ENCODE peak calls at places on chromosomes 12 and 14, in four cellular contexts. D, J, F and I are unnamed samples.
A peak's percentile ranks its signal among the peaks of the same experiment; 100 is the strongest.

GRCh38 chr12:109753054-109753401 is 39.4 kb downstream of the FAM222A start:
- DNase-seq in J (no peak), F (no peak), D (no peak), I (no peak)

GRCh38 chr14:30417121-30417520 is 141.8 kb upstream of the G2E3 start:
- DNase-seq in F (no peak), J (no peak), D (no peak), I (no peak)

GRCh38 chr12:92927055-92927435 is 2.0 kb downstream of the EEA1 start:
- DNase-seq in F (no peak), J (peak; percentile 44), D (peak; percentile 29), I (no peak)

GRCh38 chr12:25592725-25593495 is 39.8 kb upstream of the LMNTD1 start:
- DNase-seq in F (no peak), D (no peak), J (no peak), I (no peak)

GRCh38 chr12:80195143-80195726 is 95.9 kb downstream of the OTOGL start:
- DNase-seq in F (no peak), J (no peak), D (peak; percentile 16), I (no peak)

GRCh38 chr12:52027085-52027843 is 20.5 kb downstream of the TAMALIN start:
- DNase-seq in F (no peak), D (no peak), J (no peak), I (no peak)

GRCh38 chr14:58992935-58993334 is 195.5 kb upstream of the DAAM1 start:
- DNase-seq in J (no peak), F (no peak), D (no peak), I (no peak)

GRCh38 chr12:42483534-42483857 is 106.0 kb downstream of the PRICKLE1 start:
- DNase-seq in D (no peak), J (no peak), F (peak; percentile 51), I (peak; percentile 67)

GRCh38 chr14:74875941-74876913 is at the start of gene PROX2:
- DNase-seq in D (no peak), J (no peak), F (no peak), I (no peak)

GRCh38 chr12:124491310-124491709 is 76.1 kb downstream of the NCOR2 start:
- DNase-seq in J (no peak), D (no peak), F (no peak), I (no peak)

GRCh38 chr12:42779186-42779859 is 189.8 kb upstream of the PRICKLE1 start:
- DNase-seq in J (no peak), D (no peak), F (no peak), I (no peak)

GRCh38 chr14:23881292-23881691 is 72.3 kb upstream of the DHRS4 start:
- DNase-seq in D (no peak), J (no peak), F (no peak), I (no peak)

GRCh38 chr12:95956557-95957145 is 13.5 kb downstream of the AMDHD1 start:
- DNase-seq in F (no peak), D (no peak), J (no peak), I (no peak)

GRCh38 chr12:132710062-132710421 is 600 bp upstream of the PGAM5 start:
- DNase-seq in D (no peak), F (peak; percentile 38), J (no peak), I (no peak)

GRCh38 chr12:26704214-26704613 is 128.8 kb downstream of the ITPR2 start:
- DNase-seq in J (no peak), F (no peak), D (no peak), I (no peak)

GRCh38 chr14:36874396-36875138 is 212.9 kb downstream of the PAX9 start:
- DNase-seq in F (no peak), D (no peak), J (no peak), I (no peak)

GRCh38 chr14:36866867-36867266 is 205.2 kb downstream of the PAX9 start:
- DNase-seq in D (no peak), J (peak; percentile 38), F (no peak), I (no peak)

DNA sequence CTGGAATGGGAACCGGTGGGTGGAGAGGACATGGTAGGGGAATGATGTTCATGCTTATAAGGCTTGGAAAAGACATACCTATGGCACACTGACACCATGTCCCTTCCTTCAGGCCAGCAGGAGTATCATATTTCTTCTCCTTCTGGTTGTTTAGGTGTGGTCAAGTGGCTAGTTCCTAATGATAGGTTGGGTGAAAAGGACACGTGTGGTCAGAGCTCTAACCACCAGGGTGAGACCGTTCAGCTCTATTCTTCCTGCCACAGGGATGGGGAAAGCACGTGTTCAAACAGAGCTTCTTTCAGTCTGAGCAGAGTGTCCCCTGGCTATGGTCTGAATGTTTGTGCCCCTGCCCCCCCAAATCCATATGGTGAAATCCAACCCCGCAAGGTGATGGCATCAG is 209.1 kb downstream of the PAX9 start:
- DNase-seq in D (no peak), J (no peak), F (no peak), I (no peak)
- TF ChIP-seq CREB1 in D (no peak), J (no peak), F (no peak), I (no peak)

GRCh38 chr12:116299548-116300150 is 22.2 kb upstream of the MED13L start:
- DNase-seq in D (no peak), F (no peak), J (no peak), I (no peak)

GRCh38 chr12:116298578-116298977 is 21.1 kb upstream of the MED13L start:
- DNase-seq in J (no peak), F (no peak), D (no peak), I (no peak)

GRCh38 chr12:116302200-116303075 is 24.9 kb upstream of the MED13L start:
- DNase-seq in J (no peak), D (no peak), F (no peak), I (no peak)

GRCh38 chr12:116297224-116297834 is 19.8 kb upstream of the MED13L start:
- DNase-seq in F (no peak), D (no peak), J (no peak), I (no peak)

DNA sequence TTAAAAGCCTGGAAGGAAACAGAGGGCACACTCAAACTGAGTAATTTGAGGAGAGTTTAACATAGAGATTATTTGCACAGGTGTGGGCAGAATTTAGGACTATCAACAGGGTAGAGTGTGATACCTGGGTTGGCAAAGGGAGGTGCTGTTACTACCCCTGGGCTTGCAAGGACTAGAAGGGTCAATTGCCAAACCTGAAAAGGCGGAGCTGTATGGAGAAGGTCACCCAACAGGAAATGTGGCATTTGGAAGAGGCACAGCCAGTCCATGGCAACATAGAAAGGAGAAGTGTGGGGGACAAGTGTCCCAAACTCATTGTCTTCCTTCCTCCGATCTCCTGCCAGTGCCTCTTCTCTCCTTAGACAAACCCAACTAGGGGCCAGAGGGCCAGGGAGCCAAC is 21.6 kb upstream of the MED13L start:
- DNase-seq in F (no peak), D (no peak), J (no peak), I (no peak)
- TF ChIP-seq BRCA1 in F (no peak), D (no peak), J (no peak), I (no peak)

GRCh38 chr12:76238688-76239087 is 109.5 kb downstream of the BBS10 start:
- DNase-seq in F (no peak), J (no peak), D (no peak), I (no peak)

GRCh38 chr12:76232013-76232412 is 116.2 kb downstream of the BBS10 start:
- DNase-seq in D (no peak), F (no peak), J (no peak), I (no peak)

GRCh38 chr12:76240281-76240680 is 107.9 kb downstream of the BBS10 start:
- DNase-seq in D (no peak), F (no peak), J (no peak), I (peak; percentile 4)

GRCh38 chr12:76237086-76237701 is 111.0 kb downstream of the BBS10 start:
- DNase-seq in J (no peak), F (no peak), D (no peak), I (peak; percentile 22)

GRCh38 chr12:76236640-76237039 is 111.6 kb downstream of the BBS10 start:
- DNase-seq in J (no peak), D (peak; percentile 12), F (no peak), I (peak; percentile 8)
- TF ChIP-seq CREB1 in J (no peak), D (no peak), F (no peak), I (no peak)

DNA sequence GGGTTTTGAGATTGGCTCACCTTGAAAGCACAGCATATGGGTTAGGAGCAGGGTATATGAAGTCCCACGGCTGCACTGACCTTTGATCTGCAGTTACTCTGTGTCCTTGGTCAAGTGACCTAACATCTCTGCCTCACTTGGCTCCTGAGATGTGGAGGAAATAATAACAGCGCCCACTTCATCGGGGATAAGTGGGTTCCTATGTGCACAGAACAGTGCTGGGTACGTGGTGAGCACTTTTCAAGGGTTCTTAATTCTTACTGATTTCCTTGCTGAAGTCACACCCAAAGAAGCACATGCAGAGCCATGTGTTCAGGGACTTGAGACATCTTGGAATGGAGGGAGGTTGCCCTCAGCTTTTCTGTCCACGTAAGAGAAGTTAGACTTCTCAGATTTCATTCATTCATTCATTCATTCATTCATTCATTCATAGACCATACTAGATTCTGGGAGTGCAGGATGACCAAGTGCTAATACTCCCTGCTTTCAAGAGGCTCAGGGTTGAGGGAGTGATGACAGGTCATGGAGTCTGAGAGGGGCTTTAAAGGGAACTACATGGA is 39.4 kb downstream of the ADGRD1 start:
- DNase-seq in D (no peak), F (no peak), J (no peak), I (no peak)
- TF ChIP-seq BRCA1 in D (no peak), F (no peak), J (no peak), I (no peak)

GRCh38 chr12:20483776-20484175 is 115.4 kb downstream of the PDE3A start:
- DNase-seq in J (no peak), F (no peak), D (no peak), I (no peak)
- TF ChIP-seq CREB1 in J (no peak), F (no peak), D (no peak), I (no peak)

GRCh38 chr14:73502017-73502619 is 11.4 kb downstream of the RIOX1 start:
- DNase-seq in F (no peak), J (no peak), D (no peak), I (no peak)

GRCh38 chr14:73500360-73500759 is 9.6 kb downstream of the RIOX1 start:
- DNase-seq in F (no peak), J (no peak), D (no peak), I (no peak)

DNA sequence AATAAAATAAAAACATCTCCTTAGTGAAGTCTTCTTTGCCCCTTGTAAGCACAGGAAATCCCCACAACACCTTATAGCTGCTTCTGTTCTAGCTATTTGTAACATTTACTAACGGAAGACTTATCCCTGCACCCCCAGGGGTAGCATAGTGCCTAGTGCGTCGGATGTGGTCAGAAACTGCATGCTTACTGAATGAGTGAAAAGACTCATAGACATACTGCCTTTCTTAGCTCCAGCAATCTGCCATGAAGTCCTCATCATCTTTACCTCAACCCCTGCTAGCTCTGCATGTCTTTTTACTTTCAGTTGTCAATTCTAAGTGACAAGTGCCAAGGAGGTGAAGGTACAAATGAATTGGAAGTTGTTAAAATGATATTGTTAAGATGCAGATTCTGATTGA is 12.9 kb downstream of the RIOX1 start:
- DNase-seq in D (no peak), F (no peak), J (peak; percentile 27), I (no peak)
- TF ChIP-seq BRCA1 in D (no peak), F (no peak), J (no peak), I (no peak)

DNA sequence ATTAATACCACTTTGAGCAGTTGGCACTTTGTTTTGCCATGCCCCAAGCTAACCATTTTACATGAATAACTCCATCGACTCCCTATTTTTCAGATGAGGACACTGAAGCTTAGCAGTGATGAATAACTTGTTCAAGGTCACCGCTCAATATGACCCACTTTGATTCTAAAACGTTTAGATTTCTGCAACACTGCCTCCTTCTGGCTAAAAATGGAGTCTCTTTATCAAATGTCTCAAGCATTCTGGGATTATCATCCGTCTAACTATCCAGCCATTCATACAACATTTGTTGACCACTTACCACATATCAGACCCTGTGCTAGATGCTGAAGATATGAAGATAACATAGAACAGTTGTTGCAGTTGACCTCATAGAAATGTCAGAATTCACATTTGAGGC is 298.0 kb downstream of the PPFIA2 start:
- DNase-seq in F (no peak), D (no peak), J (no peak), I (no peak)
- TF ChIP-seq CREB1 in F (no peak), D (no peak), J (no peak), I (no peak)

GRCh38 chr12:91746976-91747375 is 398.7 kb downstream of the BTG1 start:
- DNase-seq in F (no peak), D (no peak), J (no peak), I (no peak)
- TF ChIP-seq BRCA1 in F (no peak), D (no peak), J (no peak), I (no peak)